ENCODE peak calls at places on chromosomes 7 and 10, in seven cellular contexts. C is COLO829; D is stimulated activated CD8-positive, alpha-beta memory T cell treated with anti-CD3 and anti-CD28 coated beads, Interleukin-12 subunit alpha, Interleukin-12 subunit beta, amount 100 ng/mL, for 4 hours; E is AG08395; H is stimulated activated CD4-positive, alpha-beta T cell treated with anti-CD3 and anti-CD28 coated beads, Interleukin-15, amount 100 ng/mL, for 1 hour; L is GM12891; B is skeletal muscle cell. S is an unnamed sample.

GRCh38 chr10:6699336-6699735 is 119.3 kb upstream of the PRKCQ start:
- DNase-seq in B (no peak), E (no peak), D (no peak), H (no peak), L (no peak), C (no peak), S (no peak)

GRCh38 chr7:135160858-135161653 is 9.5 kb downstream of the CYREN start:
- DNase-seq in H (no peak), B (no peak), D (no peak), L (no peak), E (no peak), C (no peak), S (peak)

GRCh38 chr7:92335574-92335973 is 89.8 kb downstream of the ANKIB1 start:
- DNase-seq in L (no peak), E (no peak), H (no peak), D (no peak), B (no peak), C (no peak), S (no peak)

GRCh38 chr7:68417659-68418058 is 1180.6 kb upstream of the AUTS2 start:
- DNase-seq in D (no peak), C (peak), E (no peak), L (no peak), B (no peak), H (no peak), S (peak)

GRCh38 chr7:39910108-39910869 is 39.8 kb upstream of the CDK13 start:
- DNase-seq in B (peak), H (no peak), L (no peak), D (no peak), C (no peak), E (no peak), S (no peak)

GRCh38 chr10:112374724-112375541 is 1.0 kb downstream of the ACSL5 start:
- DNase-seq in E (peak), B (no peak), L (peak), H (no peak), C (no peak), D (no peak), S (peak)

GRCh38 chr7:2219136-2219535 is 13.6 kb downstream of the MAD1L1 start:
- DNase-seq in E (no peak), D (no peak), L (no peak), B (no peak), H (no peak), C (no peak), S (no peak)

GRCh38 chr7:146736446-146737190 is 620.0 kb downstream of the CNTNAP2 start:
- DNase-seq in H (no peak), B (no peak), C (no peak), D (no peak), L (no peak), E (no peak), S (peak)

GRCh38 chr7:129363-130221 is 62.8 kb upstream of the FAM20C start:
- DNase-seq in E (peak), L (no peak), D (no peak), B (no peak), H (no peak), C (peak), S (no peak)

GRCh38 chr10:102268333-102268999 is 23.1 kb downstream of the GBF1 start:
- DNase-seq in H (no peak), B (peak), C (no peak), E (no peak), L (no peak), D (no peak), S (no peak)

GRCh38 chr10:61313460-61313859 is 139.7 kb downstream of the TMEM26 start:
- DNase-seq in C (no peak), B (no peak), E (peak), D (no peak), L (no peak), H (no peak), S (no peak)

GRCh38 chr7:131525820-131526219 is 30.6 kb downstream of the PODXL start:
- DNase-seq in L (no peak), C (no peak), H (no peak), D (no peak), B (no peak), E (no peak), S (no peak)

GRCh38 chr7:148276291-148277041 is 314.1 kb upstream of the C7orf33 start:
- DNase-seq in L (no peak), E (no peak), C (no peak), H (no peak), B (no peak), D (no peak), S (peak)